ENCODE peak calls at places on chromosomes 5 and 9, in seven cellular contexts. D, G, P, V, M, A and J are unnamed samples.

GRCh38 chr5:179158556-179158955 is 98.4 kb downstream of the ZNF354C start:
- DNase-seq in D (no peak), G (no peak), P (no peak), V (no peak), M (no peak), A (no peak), J (no peak)

GRCh38 chr9:69379250-69379982 is 54.4 kb downstream of the ENTREP1 start:
- DNase-seq in D (no peak), G (peak), P (no peak), V (peak), M (peak), A (peak), J (peak)

GRCh38 chr5:14502291-14502690 is 79.3 kb upstream of the OTULINL start:
- DNase-seq in D (no peak), G (no peak), P (no peak), V (no peak), M (no peak), A (no peak), J (no peak)

GRCh38 chr5:105903069-105903468 is 1767.7 kb downstream of the EFNA5 start:
- DNase-seq in D (no peak), G (no peak), P (no peak), V (no peak), M (peak), A (peak), J (no peak)

GRCh38 chr5:177131711-177132503 is 1.7 kb upstream of the NSD1 start:
- DNase-seq in D (peak), G (no peak), P (no peak), V (no peak), M (no peak), A (no peak), J (no peak)

GRCh38 chr9:78666818-78667429 is 370.0 kb downstream of the PSAT1 start:
- DNase-seq in D (no peak), G (no peak), P (no peak), V (no peak), M (no peak), A (peak), J (no peak)

GRCh38 chr5:102778478-102778877 is 23.4 kb downstream of the PAM start:
- DNase-seq in D (no peak), G (peak), P (no peak), V (no peak), M (peak), A (peak), J (peak)

GRCh38 chr9:91415290-91415689 is 8.3 kb downstream of the NFIL3 start:
- DNase-seq in D (no peak), G (no peak), P (no peak), V (no peak), M (no peak), A (no peak), J (no peak)

GRCh38 chr5:53481887-53482716 is 1.7 kb downstream of the FST start:
- DNase-seq in D (peak), G (peak), P (peak), V (peak), M (peak), A (peak), J (peak)

GRCh38 chr5:61319388-61320146 is 12.5 kb upstream of the ZSWIM6 start:
- DNase-seq in D (no peak), G (peak), P (no peak), V (no peak), M (no peak), A (no peak), J (no peak)

GRCh38 chr5:4215143-4215542 is 619.5 kb downstream of the IRX1 start:
- DNase-seq in D (no peak), G (no peak), P (no peak), V (no peak), M (no peak), A (no peak), J (no peak)

GRCh38 chr9:69342769-69343168 is 17.8 kb downstream of the ENTREP1 start:
- DNase-seq in D (no peak), G (no peak), P (no peak), V (no peak), M (no peak), A (no peak), J (no peak)

GRCh38 chr5:63963080-63963735 is 963 bp upstream of the HTR1A start:
- DNase-seq in D (no peak), G (peak), P (peak), V (peak), M (peak), A (peak), J (peak)

GRCh38 chr5:63923914-63924313 is 38.3 kb downstream of the HTR1A start:
- DNase-seq in D (no peak), G (no peak), P (no peak), V (no peak), M (no peak), A (no peak), J (no peak)

GRCh38 chr9:36935768-36936497 is 98.1 kb downstream of the PAX5 start:
- DNase-seq in D (peak), G (no peak), P (no peak), V (no peak), M (no peak), A (no peak), J (no peak)

GRCh38 chr5:68011801-68012200 is 203.8 kb upstream of the PIK3R1 start:
- DNase-seq in D (no peak), G (no peak), P (no peak), V (no peak), M (no peak), A (peak), J (no peak)

GRCh38 chr9:123414226-123414625 is 58.2 kb downstream of the CRB2 start:
- DNase-seq in D (no peak), G (no peak), P (no peak), V (no peak), M (no peak), A (no peak), J (no peak)

GRCh38 chr9:127931092-127931881 is 710 bp upstream of the PIP5KL1 start:
- DNase-seq in D (no peak), G (peak), P (peak), V (no peak), M (peak), A (peak), J (peak)

GRCh38 chr5:179241175-179241574 is 104.1 kb downstream of the ADAMTS2 start:
- DNase-seq in D (no peak), G (no peak), P (no peak), V (no peak), M (peak), A (peak), J (no peak)

GRCh38 chr9:37503736-37504135 is 18.0 kb downstream of the POLR1E start:
- DNase-seq in D (no peak), G (no peak), P (no peak), V (no peak), M (no peak), A (no peak), J (no peak)

GRCh38 chr5:89694026-89694540 is 715.5 kb downstream of the CETN3 start:
- DNase-seq in D (no peak), G (no peak), P (no peak), V (no peak), M (no peak), A (peak), J (no peak)

GRCh38 chr5:82351754-82352145 is 73.6 kb upstream of the RPS23 start:
- DNase-seq in D (no peak), G (peak), P (peak), V (peak), M (peak), A (peak), J (no peak)

GRCh38 chr9:133771486-133772482 is 33.6 kb upstream of the SARDH start:
- DNase-seq in D (peak), G (no peak), P (no peak), V (peak), M (no peak), A (no peak), J (no peak)

GRCh38 chr5:34620185-34620584 is 35.9 kb upstream of the RAI14 start:
- DNase-seq in D (no peak), G (peak), P (no peak), V (no peak), M (no peak), A (no peak), J (no peak)

DNA sequence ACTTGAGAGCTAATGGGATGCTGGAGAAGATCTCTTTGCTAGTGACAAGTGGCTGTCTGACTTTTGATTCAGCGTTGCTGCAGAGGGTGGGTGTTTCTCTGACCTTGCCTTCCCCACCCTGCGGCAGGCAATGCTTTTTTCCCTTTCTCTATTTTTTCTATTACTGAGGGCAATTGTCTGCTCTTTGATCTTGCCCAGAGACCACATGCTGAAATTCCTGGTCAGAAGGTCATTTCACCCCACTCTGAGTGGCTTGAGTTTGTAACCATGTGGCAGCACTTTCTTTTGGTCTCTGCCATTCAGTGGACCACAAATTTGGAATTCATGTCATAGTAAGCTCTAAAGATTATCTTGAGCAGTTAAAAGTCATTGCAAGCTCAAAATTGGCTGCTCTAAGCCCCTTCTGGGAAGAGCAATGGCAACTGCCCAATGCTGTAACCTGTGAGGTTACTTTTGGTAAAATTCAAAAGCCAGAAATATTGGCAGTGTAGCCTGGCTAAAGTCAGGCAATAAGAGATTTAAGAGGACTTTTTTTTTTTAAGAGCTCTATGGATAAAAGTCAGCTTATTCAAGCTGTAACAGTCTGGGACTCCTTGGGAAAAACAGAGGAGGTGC is 30.4 kb upstream of the MTMR12 start:
- DNase-seq in D (no peak), G (no peak), P (peak), V (no peak), M (peak), A (no peak), J (no peak)
- H3K4me3 ChIP-seq in D (no peak), G (no peak), P (peak), V (no peak), M (no peak), A (no peak), J (no peak)

GRCh38 chr9:95055851-95056551 is 261.5 kb downstream of the FANCC start:
- DNase-seq in D (no peak), G (peak), P (no peak), V (peak), M (peak), A (peak), J (peak)
- H3K4me3 ChIP-seq in D (peak), G (no peak), P (no peak), V (peak), M (peak), A (peak), J (no peak)

DNA sequence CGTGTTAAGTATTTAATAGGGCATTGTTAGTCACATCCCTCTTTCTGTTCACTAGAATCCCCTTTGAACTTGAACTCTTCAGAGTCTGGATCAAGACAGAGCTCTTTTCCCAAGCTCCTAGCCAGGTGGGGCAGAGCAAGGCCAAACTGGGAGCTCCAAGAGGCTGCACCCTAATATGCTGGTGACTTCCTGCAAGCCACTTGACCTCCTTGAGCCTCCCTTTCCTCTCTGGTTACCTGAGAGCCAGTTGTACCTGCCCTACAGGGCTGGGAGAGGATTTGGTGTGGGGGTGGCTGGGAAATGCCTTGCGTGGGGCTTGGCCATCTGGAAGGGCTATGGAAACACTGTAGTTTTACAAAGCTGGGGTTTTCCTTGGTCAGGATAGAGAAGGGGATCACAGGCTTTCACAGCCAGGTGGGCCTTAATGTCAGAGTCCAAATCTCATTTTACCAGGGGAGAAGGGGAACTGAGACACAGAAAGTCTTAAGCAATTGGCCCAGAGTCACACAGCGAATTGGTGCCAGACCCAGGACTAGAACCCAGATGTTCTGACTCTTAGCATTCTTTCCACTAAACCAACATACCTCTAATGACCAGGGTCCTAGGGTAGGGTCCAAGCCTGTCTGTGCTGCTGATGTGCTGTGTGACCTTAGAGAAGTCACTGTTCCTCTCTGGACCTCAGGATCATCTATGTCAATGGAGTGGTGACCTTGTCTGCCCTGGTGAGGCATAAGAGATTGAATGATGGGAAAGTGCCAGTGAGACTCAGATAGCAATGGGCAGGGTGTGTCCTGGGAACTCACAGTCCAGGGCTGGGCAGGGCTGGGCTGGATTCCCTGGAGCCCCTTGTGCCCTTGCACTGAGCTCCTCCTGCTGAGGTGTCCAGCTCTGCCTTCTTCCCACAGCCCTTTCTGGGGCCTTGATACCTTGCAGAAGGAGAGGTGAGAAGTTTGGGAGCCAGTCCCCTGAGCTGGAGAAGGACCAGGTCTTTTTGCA is 35.8 kb downstream of the GSN start:
- DNase-seq in D (no peak), G (no peak), P (no peak), V (no peak), M (no peak), A (no peak), J (no peak)
- H3K4me3 ChIP-seq in D (peak), G (no peak), P (no peak), V (peak), M (no peak), A (no peak), J (no peak)

GRCh38 chr5:54876-55569 is 36.9 kb upstream of the PLEKHG4B start:
- DNase-seq in D (no peak), G (no peak), P (no peak), V (no peak), M (no peak), A (no peak), J (no peak)

GRCh38 chr5:51500-51823 is 40.5 kb upstream of the PLEKHG4B start:
- DNase-seq in D (no peak), G (no peak), P (no peak), V (no peak), M (no peak), A (no peak), J (no peak)

GRCh38 chr5:56561-57290 is 35.2 kb upstream of the PLEKHG4B start:
- DNase-seq in D (no peak), G (no peak), P (no peak), V (no peak), M (peak), A (peak), J (no peak)

GRCh38 chr5:53381-54174 is 38.4 kb upstream of the PLEKHG4B start:
- DNase-seq in D (no peak), G (no peak), P (no peak), V (no peak), M (no peak), A (peak), J (no peak)

DNA sequence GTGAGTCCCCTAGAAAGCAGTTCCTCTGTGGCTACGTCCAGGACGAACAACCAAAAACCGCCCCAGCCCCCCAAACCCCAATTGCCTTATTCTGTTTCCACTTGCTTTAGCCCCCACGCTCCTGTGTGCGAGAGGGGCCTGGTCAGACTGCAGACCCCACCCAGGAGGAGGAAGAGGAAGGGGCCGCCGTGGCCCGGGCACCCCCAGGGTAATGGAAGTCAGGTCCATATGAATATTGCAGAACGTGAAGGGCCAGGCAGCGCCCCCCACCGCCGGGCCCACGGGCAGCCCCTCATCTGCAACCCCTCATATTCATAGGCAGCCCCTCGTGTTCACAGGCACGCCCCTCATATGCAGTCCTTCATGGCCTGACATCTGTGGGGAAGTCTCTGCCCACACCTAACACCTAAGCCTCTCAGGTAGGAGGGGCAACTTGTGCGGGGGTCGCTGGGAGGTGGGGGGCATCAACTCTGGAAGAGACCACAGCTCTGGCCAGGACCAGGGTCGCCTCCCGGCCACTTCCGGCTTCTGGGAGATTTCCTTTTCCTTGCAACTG is 37.7 kb upstream of the PLEKHG4B start:
- DNase-seq in D (no peak), G (no peak), P (no peak), V (no peak), M (no peak), A (no peak), J (no peak)
- H3K4me3 ChIP-seq in D (peak), G (no peak), P (no peak), V (peak), M (peak), A (peak), J (peak)

GRCh38 chr9:29211681-29212589 is 1638.7 kb upstream of the C9orf72 start:
- DNase-seq in D (no peak), G (peak), P (peak), V (no peak), M (peak), A (peak), J (no peak)
- H3K4me3 ChIP-seq in D (peak), G (no peak), P (peak), V (peak), M (peak), A (no peak), J (peak)

DNA sequence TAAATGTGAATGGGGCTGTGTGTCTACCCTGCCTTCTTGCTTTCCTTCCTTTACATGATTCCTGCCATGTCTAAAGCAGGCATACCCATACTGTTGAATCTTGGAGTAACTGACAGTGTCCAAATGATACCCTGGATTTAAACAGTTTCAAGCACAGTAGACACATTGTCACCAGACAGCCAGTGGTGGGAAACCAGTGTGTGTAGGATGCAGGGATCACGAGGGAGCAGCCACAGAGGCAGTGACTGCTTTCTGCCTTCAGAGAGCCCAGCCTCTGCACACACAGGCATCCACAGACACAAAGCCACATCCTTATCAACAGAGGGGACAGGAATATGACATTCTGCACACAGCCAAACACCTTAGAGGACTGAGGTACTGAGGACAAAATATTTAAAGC is 184.2 kb upstream of the TBCA start:
- DNase-seq in D (no peak), G (no peak), P (no peak), V (no peak), M (no peak), A (no peak), J (no peak)
- H3K4me3 ChIP-seq in D (no peak), G (no peak), P (no peak), V (no peak), M (no peak), A (no peak), J (no peak)

DNA sequence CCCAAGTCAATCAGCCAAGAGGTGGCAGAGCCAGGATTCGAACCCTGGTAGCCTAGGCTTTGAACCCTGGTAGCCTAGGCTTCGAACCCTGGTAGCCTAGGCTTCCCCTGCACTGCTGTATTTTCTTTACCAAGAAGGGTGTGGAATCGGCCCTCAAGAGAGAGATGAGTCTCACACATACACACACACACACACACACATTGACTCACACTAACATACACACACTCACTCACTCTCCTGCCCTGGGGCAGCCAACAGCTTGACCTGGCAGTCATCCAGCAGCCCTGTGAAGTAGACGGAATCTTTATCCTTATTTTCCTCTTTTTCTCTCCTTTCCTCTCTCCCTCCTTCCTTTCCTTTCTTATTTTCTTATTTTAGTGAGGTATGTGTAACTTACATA is 55.4 kb upstream of the RPL26L1 start:
- DNase-seq in D (no peak), G (peak), P (no peak), V (no peak), M (peak), A (peak), J (peak)
- H3K4me3 ChIP-seq in D (no peak), G (no peak), P (no peak), V (no peak), M (no peak), A (no peak), J (no peak)

DNA sequence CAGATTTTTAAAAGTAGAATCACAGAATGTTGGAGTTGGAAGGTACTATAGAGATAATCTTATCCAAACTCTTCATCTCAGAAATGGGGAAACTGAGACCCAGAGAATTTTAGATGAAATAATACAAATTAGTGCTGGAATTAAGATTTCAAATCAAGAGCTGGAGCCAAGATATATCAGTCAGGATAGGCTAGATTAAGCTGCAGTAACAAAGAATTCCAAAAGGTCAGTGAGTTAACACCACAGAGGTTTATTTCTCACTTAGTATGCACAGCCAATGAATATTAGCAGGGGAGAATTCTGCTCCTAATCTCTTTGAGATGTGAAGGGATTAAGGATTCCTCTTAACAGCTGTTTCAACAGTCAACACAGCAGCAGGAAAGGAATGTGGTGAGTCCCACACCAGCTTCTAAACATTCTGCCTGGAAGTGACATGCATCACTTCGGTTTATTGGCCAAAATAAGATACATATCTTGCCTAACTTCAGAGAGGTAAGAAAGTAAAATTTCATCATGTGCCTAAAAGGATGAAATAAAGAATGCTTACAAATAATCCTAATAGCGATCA is 136.8 kb downstream of the FRMD3 start:
- DNase-seq in D (no peak), G (no peak), P (no peak), V (no peak), M (no peak), A (peak), J (no peak)
- H3K4me3 ChIP-seq in D (no peak), G (no peak), P (no peak), V (no peak), M (no peak), A (no peak), J (no peak)